ENCODE peak calls at places on chromosomes 5 and 9, in four cellular contexts. Y is stomach, F is astrocyte of the cerebellum, A is lower lobe of right lung. T is an unnamed sample.

GRCh38 chr5:78501411-78502338 is 141.3 kb downstream of the SCAMP1 start:
- DNase-seq in Y (no peak), F (no peak), A (no peak), T (no peak)

GRCh38 chr9:6984941-6985578 is 227.3 kb downstream of the KDM4C start:
- DNase-seq in Y (no peak), F (peak), A (no peak), T (no peak)

GRCh38 chr5:51345106-51345505 is 38.1 kb upstream of the ISL1 start:
- DNase-seq in Y (no peak), F (peak), A (no peak), T (peak)

GRCh38 chr9:38620483-38621433 is at the start of gene ANKRD18A:
- DNase-seq in Y (peak), F (peak), A (peak), T (peak)

GRCh38 chr5:127801751-127802476 is 98.7 kb downstream of the CCDC192 start:
- DNase-seq in Y (no peak), F (no peak), A (no peak), T (no peak)

GRCh38 chr9:92634712-92635605 is 35.0 kb downstream of the IPPK start:
- DNase-seq in Y (peak), F (peak), A (peak), T (no peak)

GRCh38 chr9:79264511-79265448 is 307.0 kb upstream of the TLE4 start:
- DNase-seq in Y (no peak), F (no peak), A (no peak), T (no peak)

GRCh38 chr9:71783120-71783523 is 14.8 kb upstream of the CEMIP2 start:
- DNase-seq in Y (peak), F (no peak), A (peak), T (no peak)

GRCh38 chr5:112253478-112254250 is 165.4 kb downstream of the EPB41L4A start:
- DNase-seq in Y (no peak), F (peak), A (no peak), T (peak)

GRCh38 chr9:127452481-127453092 is 1.3 kb downstream of the LRSAM1 start:
- DNase-seq in Y (peak), F (no peak), A (peak), T (no peak)

DNA sequence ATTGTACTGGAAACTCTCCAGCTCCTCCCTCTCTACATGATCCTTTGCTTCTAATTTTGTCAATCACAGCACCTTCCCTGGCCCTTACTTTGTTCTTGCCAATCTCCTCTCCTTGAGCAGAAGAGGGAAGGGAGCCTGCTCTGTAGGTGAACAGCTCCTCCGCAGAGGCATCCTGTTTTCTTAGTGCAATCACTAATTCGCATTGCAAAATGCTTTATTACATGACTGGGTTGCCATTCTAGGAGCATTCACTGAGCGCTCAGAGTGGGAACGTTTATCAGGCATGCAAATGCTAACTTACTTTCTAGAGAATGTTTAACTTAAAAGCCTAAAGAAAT is 416 bp upstream of the SNX18 start:
- DNase-seq in Y (no peak), F (no peak), A (no peak), T (no peak)
- H3K4me3 ChIP-seq in Y (peak), F (peak), A (peak), T (peak)

DNA sequence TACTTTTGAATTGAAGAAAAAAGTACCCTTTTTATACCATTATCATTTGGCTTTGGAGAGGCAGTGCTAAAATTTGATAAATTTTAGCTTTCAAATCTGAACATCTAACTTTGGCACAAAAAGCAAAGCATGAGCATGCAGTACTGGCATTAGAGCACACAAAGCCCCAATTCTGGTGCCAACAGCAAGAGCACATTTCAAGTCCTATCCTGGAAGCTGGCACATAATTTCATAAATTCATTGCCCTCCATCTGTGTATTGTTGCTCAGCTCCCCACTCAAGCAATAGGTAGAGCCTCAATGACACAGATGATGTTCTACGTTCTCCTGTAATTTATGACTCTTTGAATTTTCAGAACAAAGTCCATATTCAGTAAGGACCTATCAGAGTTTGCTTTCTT is 380.6 kb upstream of the CDH18 start:
- DNase-seq in Y (no peak), F (no peak), A (no peak), T (no peak)
- H3K4me3 ChIP-seq in Y (no peak), F (no peak), A (no peak), T (no peak)

GRCh38 chr5:65480306-65480865 is 1.3 kb downstream of the ADAMTS6 start:
- DNase-seq in Y (peak), F (peak), A (peak), T (peak)

GRCh38 chr5:65479527-65479926 is 2.2 kb downstream of the ADAMTS6 start:
- DNase-seq in Y (no peak), F (no peak), A (no peak), T (no peak)

GRCh38 chr5:65482280-65482726 is 583 bp upstream of the ADAMTS6 start:
- DNase-seq in Y (no peak), F (no peak), A (no peak), T (no peak)

GRCh38 chr5:65481635-65482271 is at the start of gene ADAMTS6:
- DNase-seq in Y (peak), F (peak), A (peak), T (no peak)

DNA sequence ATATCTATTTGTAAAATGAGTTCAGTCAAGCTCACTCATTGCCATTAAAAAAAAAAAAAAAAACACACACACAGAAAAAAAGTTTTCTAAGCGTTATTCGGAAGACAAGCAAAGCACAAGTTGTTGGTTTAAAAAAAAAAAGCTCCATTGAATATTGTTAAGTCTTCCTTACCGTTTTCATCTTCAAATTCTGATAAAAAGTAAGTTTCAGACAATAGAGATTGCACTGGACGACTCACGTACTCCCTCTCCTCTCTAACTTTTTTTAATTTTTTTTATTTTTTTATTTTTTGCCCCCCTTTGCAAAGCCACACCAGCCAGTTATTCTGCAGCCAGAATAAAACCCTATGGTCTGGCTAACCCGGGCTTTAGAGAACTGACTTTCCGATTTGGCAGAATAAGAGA is 547 bp downstream of the ADAMTS6 start:
- DNase-seq in Y (no peak), F (no peak), A (no peak), T (no peak)
- H3K4me3 ChIP-seq in Y (peak), F (peak), A (peak), T (peak)

GRCh38 chr5:149641000-149641576 is 59.8 kb downstream of the ARHGEF37 start:
- DNase-seq in Y (peak), F (peak), A (no peak), T (no peak)
- H3K4me3 ChIP-seq in Y (peak), F (no peak), A (peak), T (no peak)

DNA sequence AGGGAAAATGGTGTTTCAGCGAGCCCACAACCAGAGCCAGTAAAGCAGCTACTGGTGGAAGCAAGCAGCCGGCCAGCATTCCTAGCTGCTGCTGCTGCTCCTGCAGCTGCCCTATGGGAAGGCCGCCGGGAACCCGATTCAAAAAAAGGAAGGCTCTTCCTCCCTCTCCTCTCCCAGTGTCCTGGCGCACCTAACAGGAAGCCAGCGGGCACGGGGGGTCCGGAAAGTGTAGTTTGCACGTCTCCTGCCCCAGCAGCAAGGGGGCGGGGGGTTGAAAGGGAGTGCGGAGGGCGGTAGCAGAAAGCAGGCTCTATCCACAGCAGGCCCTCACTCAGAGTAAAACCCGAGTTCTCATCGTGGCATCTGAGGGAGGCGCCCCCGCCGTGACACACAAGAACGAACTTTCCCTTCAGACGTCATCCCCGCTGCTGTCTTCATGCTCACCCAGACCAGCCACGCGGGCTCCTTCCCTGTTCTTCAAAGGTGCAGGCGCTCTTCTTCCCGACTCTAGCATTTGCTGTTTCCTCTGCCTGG is 16.5 kb downstream of the GRXCR2 start:
- DNase-seq in Y (peak), F (no peak), A (peak), T (no peak)
- H3K4me3 ChIP-seq in Y (peak), F (no peak), A (peak), T (peak)

DNA sequence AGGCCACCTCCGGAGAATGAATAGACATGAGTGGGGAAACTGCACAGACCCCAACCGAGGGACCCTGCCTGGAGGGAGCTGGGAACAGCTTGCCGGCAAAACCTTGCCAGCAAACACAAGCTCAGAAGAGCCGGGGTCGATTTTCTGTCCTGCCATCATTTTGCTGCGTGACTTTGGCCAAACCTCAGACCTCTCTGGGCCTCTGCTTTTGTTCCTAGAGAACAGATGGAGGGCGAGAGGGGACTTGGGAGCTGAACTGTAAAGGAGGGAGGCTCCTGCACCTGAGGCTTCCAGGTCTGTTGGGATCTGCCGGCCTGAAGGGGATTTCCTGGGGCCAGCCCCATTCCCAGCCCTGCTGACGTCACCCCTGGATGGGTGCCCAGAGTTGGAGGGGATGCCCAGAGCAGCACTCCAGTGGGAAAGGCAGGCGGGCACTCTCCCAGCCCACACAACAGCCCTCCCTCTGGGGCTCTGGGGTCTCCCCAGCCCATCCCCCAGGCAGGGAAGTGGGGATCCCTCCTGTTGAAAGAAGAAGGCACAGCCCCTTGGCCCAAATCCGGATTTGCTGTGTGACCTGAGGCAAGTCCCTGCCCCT is 40.4 kb upstream of the SYNPO start:
- DNase-seq in Y (peak), F (peak), A (peak), T (peak)
- H3K4me3 ChIP-seq in Y (no peak), F (no peak), A (no peak), T (no peak)

T was measured in retinal pigment epithelial cell.